ENCODE peak calls at places on chromosomes 12 and 14, in four cellular contexts. J is GM06990, T is A549, O is stomach. B is an unnamed sample.

GRCh38 chr12:111467862-111468245 is 62.1 kb downstream of the SH2B3 start:
- DNase-seq in T (no peak), O (no peak), J (no peak), B (peak; percentile 76)

GRCh38 chr12:47032644-47033043 is 46.8 kb upstream of the PCED1B start:
- DNase-seq in T (peak; percentile 85), O (no peak), J (no peak), B (peak; percentile 87)

GRCh38 chr12:111309584-111309983 is 59.3 kb downstream of the PHETA1 start:
- DNase-seq in J (no peak), T (no peak), O (no peak), B (no peak)

GRCh38 chr12:19397534-19397933 is 41.8 kb upstream of the AEBP2 start:
- DNase-seq in O (no peak), T (peak; percentile 29), J (no peak), B (peak; percentile 26)

GRCh38 chr12:27060740-27061139 is 21.6 kb downstream of the C12orf71 start:
- DNase-seq in O (no peak), T (no peak), J (no peak), B (peak; percentile 23)

GRCh38 chr14:20652996-20653975 is 11.8 kb upstream of the OR6S1 start:
- DNase-seq in O (no peak), J (peak; percentile 70), T (peak; percentile 97), B (peak; percentile 71)

GRCh38 chr14:100654814-100655795 is 67.9 kb upstream of the BEGAIN start:
- DNase-seq in J (peak; percentile 33), O (peak; percentile 57), T (peak; percentile 30), B (no peak)

GRCh38 chr14:63922696-63923421 is 70.1 kb downstream of the SYNE2 start:
- DNase-seq in J (no peak), O (peak; percentile 75), T (peak; percentile 88), B (peak; percentile 81)

GRCh38 chr14:74988131-74988530 is 14.6 kb upstream of the EIF2B2 start:
- DNase-seq in J (no peak), T (peak; percentile 54), O (no peak), B (peak; percentile 52)

GRCh38 chr12:43882578-43883178 is 46.8 kb downstream of the TMEM117 start:
- DNase-seq in O (no peak), T (peak; percentile 75), J (no peak), B (peak; percentile 81)

GRCh38 chr14:68574906-68575305 is 218.0 kb downstream of the ZFP36L1 start:
- DNase-seq in J (no peak), O (no peak), T (no peak), B (peak; percentile 71)

GRCh38 chr12:94174576-94174975 is 26.2 kb downstream of the PLXNC1 start:
- DNase-seq in O (no peak), J (peak; percentile 56), T (no peak), B (no peak)

DNA sequence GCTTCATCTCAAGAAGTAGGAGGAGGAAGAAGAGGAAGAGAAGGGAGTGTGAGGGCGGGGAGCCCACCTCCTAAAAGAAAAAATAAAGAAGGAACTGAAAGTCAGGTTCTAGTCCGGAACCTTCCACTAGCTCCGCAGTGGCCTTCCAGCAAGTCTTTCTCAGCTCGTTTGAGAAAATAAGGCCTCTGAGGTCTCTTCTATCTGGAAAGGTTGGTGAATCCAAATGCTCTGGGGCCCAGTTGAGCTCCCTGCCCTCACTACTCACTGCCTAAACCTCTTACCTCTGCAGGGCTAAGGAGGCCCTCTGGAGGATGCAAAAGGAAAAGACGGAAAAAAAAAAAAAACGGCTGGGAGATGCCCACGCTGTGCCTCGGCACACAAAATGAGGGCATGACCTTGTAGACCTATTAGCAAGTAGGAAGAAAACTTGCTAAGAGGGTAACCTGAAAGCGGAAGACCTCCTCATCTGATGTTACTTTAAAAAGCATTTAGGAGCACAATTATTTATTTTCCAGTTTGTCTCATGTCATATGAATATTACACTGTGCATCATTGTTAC is 35.9 kb downstream of the FBLN5 start:
- DNase-seq in O (peak; percentile 43), J (peak; percentile 14), T (peak; percentile 68), B (peak; percentile 65)
- TF ChIP-seq CTCF in O (no peak), J (peak; percentile 61), T (peak; percentile 70), B (peak; percentile 65)

GRCh38 chr14:97411938-97412612 is 614.9 kb downstream of the VRK1 start:
- DNase-seq in O (no peak), T (no peak), J (no peak), B (no peak)

GRCh38 chr14:97408937-97409860 is 612.0 kb downstream of the VRK1 start:
- DNase-seq in O (no peak), T (no peak), J (peak; percentile 53), B (no peak)

GRCh38 chr14:97412933-97413574 is 615.9 kb downstream of the VRK1 start:
- DNase-seq in T (no peak), J (no peak), O (no peak), B (no peak)

GRCh38 chr14:97408503-97408902 is 611.3 kb downstream of the VRK1 start:
- DNase-seq in O (no peak), T (no peak), J (no peak), B (no peak)

GRCh38 chr14:97410667-97411286 is 613.6 kb downstream of the VRK1 start:
- DNase-seq in T (no peak), O (no peak), J (no peak), B (no peak)
- TF ChIP-seq CTCF in T (no peak), O (no peak), J (peak; percentile 32), B (no peak)

DNA sequence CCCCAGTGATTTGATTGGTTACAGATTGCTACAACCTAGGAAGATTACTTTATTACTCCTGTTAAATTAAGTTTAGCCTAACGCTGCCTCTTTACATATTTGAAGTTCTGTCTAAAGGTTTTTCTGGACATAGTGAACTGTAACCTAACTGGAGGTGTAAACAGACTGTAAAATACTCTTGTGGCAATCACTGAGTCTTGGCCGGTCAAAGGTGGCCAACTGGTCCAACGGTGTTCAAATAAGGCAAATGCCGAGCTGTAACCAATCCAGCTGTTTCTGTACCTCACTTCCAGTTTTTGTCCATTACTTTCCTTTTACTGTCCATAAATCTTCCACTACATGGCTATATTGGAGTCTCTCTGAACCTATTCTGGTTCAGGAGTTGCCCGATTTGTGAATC is 57.3 kb downstream of the RIN3 start:
- DNase-seq in T (no peak), O (no peak), J (no peak), B (no peak)
- TF ChIP-seq CTCF in T (no peak), O (no peak), J (no peak), B (no peak)

GRCh38 chr14:61065671-61066070 is 84.6 kb downstream of the SLC38A6 start:
- DNase-seq in O (no peak), J (no peak), T (no peak), B (no peak)

GRCh38 chr14:61064866-61065265 is 83.8 kb downstream of the SLC38A6 start:
- DNase-seq in T (no peak), O (no peak), J (no peak), B (no peak)

GRCh38 chr14:61063461-61063860 is 82.4 kb downstream of the SLC38A6 start:
- DNase-seq in J (no peak), T (no peak), O (no peak), B (no peak)

DNA sequence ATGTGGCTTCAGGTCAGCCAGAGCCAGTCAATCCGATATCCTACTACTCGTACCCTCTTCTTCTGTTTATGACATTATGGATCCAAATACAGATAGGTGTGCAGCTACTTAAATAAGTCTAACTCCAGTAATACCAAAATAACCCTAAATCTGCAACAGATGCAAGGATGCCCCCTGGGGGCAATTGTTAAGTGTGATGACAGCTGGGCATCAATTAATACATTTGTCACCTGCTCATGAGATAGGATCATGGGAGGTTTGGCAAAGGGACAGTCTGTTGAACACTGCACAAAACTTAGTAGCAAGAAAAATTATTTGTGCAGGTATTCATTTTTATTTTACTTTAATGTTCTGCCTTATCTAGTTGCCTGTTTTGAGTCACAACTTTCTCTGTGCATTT is 83.2 kb downstream of the SLC38A6 start:
- DNase-seq in J (no peak), O (no peak), T (no peak), B (no peak)
- TF ChIP-seq CTCF in J (peak; percentile 13), O (no peak), T (peak; percentile 5), B (no peak)

B was measured in fibroblast of the aortic adventitia.